ENCODE peak calls at places on chromosomes 13 and 19, in five cellular contexts. F is AG08395, N is HTR-8/SVneo, X is HEK293T, P is iris pigment epithelial cell. J is an unnamed sample.

GRCh38 chr13:96091164-96091931 is 1.4 kb downstream of the HS6ST3 start:
- DNase-seq in N (no peak), F (no peak), X (peak), P (peak), J (no peak)

GRCh38 chr19:35013047-35013819 is 13.1 kb downstream of the GRAMD1A start:
- DNase-seq in P (peak), F (peak), N (no peak), X (peak), J (peak)

GRCh38 chr19:44571830-44572661 is 41.3 kb upstream of the IGSF23 start:
- DNase-seq in F (no peak), P (no peak), N (no peak), X (no peak), J (no peak)

GRCh38 chr19:48739835-48740704 is at the start of gene RASIP1:
- DNase-seq in N (no peak), P (no peak), X (no peak), F (no peak), J (no peak)

GRCh38 chr13:59861676-59862075 is 302.1 kb downstream of the DIAPH3 start:
- DNase-seq in F (no peak), P (no peak), X (no peak), N (no peak), J (no peak)

GRCh38 chr13:98267080-98267912 is 90.2 kb upstream of the RNF113B start:
- DNase-seq in F (no peak), N (no peak), X (no peak), P (peak), J (no peak)

GRCh38 chr13:102395939-102396338 is 5.9 kb downstream of the FGF14 start:
- DNase-seq in X (no peak), N (no peak), P (no peak), F (no peak), J (no peak)

GRCh38 chr13:33322965-33323668 is 37.6 kb upstream of the STARD13 start:
- DNase-seq in X (no peak), F (no peak), P (no peak), N (no peak), J (no peak)

GRCh38 chr19:29671393-29672076 is 6.3 kb downstream of the PLEKHF1 start:
- DNase-seq in F (no peak), X (no peak), P (peak), N (no peak), J (no peak)

GRCh38 chr13:56352356-56352755 is 788.4 kb upstream of the PRR20A start:
- DNase-seq in N (no peak), F (no peak), P (no peak), X (no peak), J (no peak)

GRCh38 chr13:95494082-95494681 is 58.3 kb upstream of the CLDN10 start:
- DNase-seq in F (peak), P (peak), N (peak), X (peak), J (peak)

GRCh38 chr13:114166381-114167131 is 12.5 kb upstream of the CFAP97D2 start:
- DNase-seq in F (no peak), P (no peak), X (no peak), N (no peak), J (no peak)

GRCh38 chr13:33519561-33520479 is 234.3 kb upstream of the STARD13 start:
- DNase-seq in X (no peak), P (peak), F (peak), N (no peak), J (peak)

GRCh38 chr13:48653074-48654054 is at the start of gene CYSLTR2:
- DNase-seq in F (no peak), N (no peak), P (peak), X (no peak), J (peak)

GRCh38 chr19:35214766-35215422 is 13.6 kb downstream of the FAM187B start:
- DNase-seq in X (no peak), P (no peak), F (no peak), N (no peak), J (no peak)

GRCh38 chr19:14406645-14407331 is 12.4 kb downstream of the DDX39A start:
- DNase-seq in F (no peak), X (no peak), P (no peak), N (no peak), J (no peak)

GRCh38 chr19:45223879-45224278 is 21.3 kb downstream of the EXOC3L2 start:
- DNase-seq in N (no peak), X (no peak), P (no peak), F (no peak), J (no peak)

GRCh38 chr19:2249010-2249866 is at the start of gene AMH:
- DNase-seq in N (no peak), F (no peak), P (no peak), X (no peak), J (no peak)

GRCh38 chr19:7083076-7083956 is 13.8 kb downstream of the ZNF557 start:
- DNase-seq in N (no peak), F (no peak), P (peak), X (no peak), J (no peak)

GRCh38 chr19:50896591-50897190 is 14.5 kb downstream of the KLK4 start:
- DNase-seq in P (peak), X (no peak), F (no peak), N (no peak), J (peak)

GRCh38 chr19:944663-945241 is 18.9 kb downstream of the ARID3A start:
- DNase-seq in P (no peak), X (no peak), F (no peak), N (no peak), J (no peak)

GRCh38 chr13:42525035-42525504 is 48.9 kb upstream of the TNFSF11 start:
- DNase-seq in F (no peak), P (peak), N (no peak), X (no peak), J (peak)

GRCh38 chr13:80571346-80572307 is 230.7 kb upstream of the SPRY2 start:
- DNase-seq in X (no peak), N (no peak), F (no peak), P (no peak), J (no peak)

GRCh38 chr13:99123101-99124045 is 77.3 kb upstream of the UBAC2 start:
- DNase-seq in N (peak), F (peak), X (no peak), P (peak), J (peak)

J was measured in HCEC 1CT.